ENCODE peak calls at places on chromosomes 11 and 22, in eight cellular contexts. Z, U, O, A, L, E, H and N are unnamed samples.

GRCh38 chr11:20444537-20444936 is 57.0 kb downstream of the PRMT3 start:
- DNase-seq in Z (no peak), U (no peak), O (no peak), A (no peak), L (no peak), E (no peak), H (no peak), N (no peak)

GRCh38 chr11:59009661-59010060 is 70.4 kb downstream of the GLYATL1 start:
- DNase-seq in Z (no peak), U (no peak), O (no peak), A (no peak), L (no peak), E (no peak), H (no peak), N (no peak)

GRCh38 chr22:43217285-43218030 is 30.5 kb upstream of the TTLL12 start:
- DNase-seq in Z (no peak), U (no peak), O (no peak), A (no peak), L (no peak), E (no peak), H (no peak), N (no peak)

GRCh38 chr11:128956401-128957203 is 13.9 kb upstream of the TP53AIP1 start:
- DNase-seq in Z (no peak), U (peak), O (no peak), A (no peak), L (no peak), E (peak), H (no peak), N (peak)

GRCh38 chr11:74195828-74196227 is 24.7 kb downstream of the PPME1 start:
- DNase-seq in Z (no peak), U (no peak), O (no peak), A (no peak), L (no peak), E (no peak), H (no peak), N (no peak)

GRCh38 chr22:37032535-37033460 is 13.3 kb downstream of the MPST start:
- DNase-seq in Z (no peak), U (no peak), O (peak), A (peak), L (no peak), E (peak), H (no peak), N (peak)

GRCh38 chr11:1026163-1026450 is 10.4 kb downstream of the MUC6 start:
- DNase-seq in Z (no peak), U (no peak), O (no peak), A (no peak), L (no peak), E (no peak), H (no peak), N (no peak)

GRCh38 chr11:104823638-104824037 is 74.6 kb downstream of the CASP12 start:
- DNase-seq in Z (no peak), U (no peak), O (no peak), A (no peak), L (no peak), E (no peak), H (no peak), N (no peak)

GRCh38 chr22:49689255-49689770 is 138.4 kb downstream of the BRD1 start:
- DNase-seq in Z (no peak), U (no peak), O (no peak), A (no peak), L (no peak), E (no peak), H (no peak), N (no peak)

GRCh38 chr11:67273260-67273990 is 7.2 kb downstream of the GRK2 start:
- DNase-seq in Z (peak), U (no peak), O (peak), A (peak), L (peak), E (no peak), H (peak), N (no peak)

GRCh38 chr22:46001426-46002106 is 24.6 kb upstream of the WNT7B start:
- DNase-seq in Z (no peak), U (no peak), O (peak), A (no peak), L (no peak), E (no peak), H (no peak), N (no peak)

GRCh38 chr11:129374081-129374992 is 1.3 kb upstream of the BARX2 start:
- DNase-seq in Z (no peak), U (no peak), O (no peak), A (no peak), L (no peak), E (no peak), H (no peak), N (peak)

GRCh38 chr22:32854351-32854804 is 52.9 kb downstream of the TIMP3 start:
- DNase-seq in Z (no peak), U (no peak), O (peak), A (no peak), L (no peak), E (no peak), H (no peak), N (no peak)

GRCh38 chr11:120778692-120779490 is 245.0 kb upstream of the TBCEL start:
- DNase-seq in Z (no peak), U (no peak), O (no peak), A (no peak), L (no peak), E (no peak), H (no peak), N (no peak)

GRCh38 chr11:109527496-109527895 is 105.5 kb downstream of the C11orf87 start:
- DNase-seq in Z (no peak), U (no peak), O (no peak), A (no peak), L (no peak), E (no peak), H (no peak), N (no peak)

GRCh38 chr11:110763249-110764011 is 51.2 kb upstream of the ARHGAP20 start:
- DNase-seq in Z (no peak), U (peak), O (no peak), A (no peak), L (no peak), E (no peak), H (no peak), N (no peak)